ENCODE peak calls at places on chromosomes 11 and 22, in seven cellular contexts. One of them, this sample, is unnamed.

GRCh38 chr11:69642913-69643632 is 2.1 kb downstream of the CCND1 start:
- DNase-seq in neuronal stem cell: peak; percentile 82
- DNase-seq in ascending aorta: no peak
- DNase-seq in stomach: peak; percentile 85
- DNase-seq in left ventricle myocardium inferior: peak; percentile 82
- DNase-seq in body of pancreas: peak; percentile 81
- DNase-seq in CD8-positive, alpha-beta memory T cell: peak; percentile 70
- DNase-seq in this sample: peak; percentile 89

GRCh38 chr11:2198621-2199365 is 27.2 kb upstream of the TH start:
- DNase-seq in stomach: no peak
- DNase-seq in neuronal stem cell: no peak
- DNase-seq in ascending aorta: no peak
- DNase-seq in CD8-positive, alpha-beta memory T cell: no peak
- DNase-seq in body of pancreas: no peak
- DNase-seq in left ventricle myocardium inferior: no peak
- DNase-seq in this sample: no peak

GRCh38 chr11:28439403-28439802 is 331.2 kb downstream of the METTL15 start:
- DNase-seq in body of pancreas: no peak
- DNase-seq in ascending aorta: no peak
- DNase-seq in CD8-positive, alpha-beta memory T cell: no peak
- DNase-seq in left ventricle myocardium inferior: no peak
- DNase-seq in stomach: no peak
- DNase-seq in neuronal stem cell: no peak
- DNase-seq in this sample: no peak

GRCh38 chr11:22432331-22433065 is 94.3 kb downstream of the SLC17A6 start:
- DNase-seq in CD8-positive, alpha-beta memory T cell: no peak
- DNase-seq in neuronal stem cell: peak; percentile 32
- DNase-seq in stomach: no peak
- DNase-seq in body of pancreas: peak; percentile 55
- DNase-seq in ascending aorta: no peak
- DNase-seq in left ventricle myocardium inferior: peak; percentile 40
- DNase-seq in this sample: peak; percentile 79

GRCh38 chr11:64969209-64969608 is 2.7 kb downstream of the MAJIN start:
- DNase-seq in neuronal stem cell: no peak
- DNase-seq in CD8-positive, alpha-beta memory T cell: no peak
- DNase-seq in ascending aorta: no peak
- DNase-seq in left ventricle myocardium inferior: no peak
- DNase-seq in stomach: no peak
- DNase-seq in body of pancreas: no peak
- DNase-seq in this sample: no peak

GRCh38 chr22:45235101-45235777 is 5.5 kb downstream of the KIAA0930 start:
- DNase-seq in left ventricle myocardium inferior: no peak
- DNase-seq in stomach: peak; percentile 56
- DNase-seq in ascending aorta: no peak
- DNase-seq in CD8-positive, alpha-beta memory T cell: no peak
- DNase-seq in neuronal stem cell: no peak
- DNase-seq in body of pancreas: no peak
- DNase-seq in this sample: no peak

GRCh38 chr22:20436309-20437252 is 1.0 kb downstream of the SCARF2 start:
- DNase-seq in stomach: no peak
- DNase-seq in neuronal stem cell: peak; percentile 50
- DNase-seq in CD8-positive, alpha-beta memory T cell: no peak
- DNase-seq in left ventricle myocardium inferior: no peak
- DNase-seq in ascending aorta: no peak
- DNase-seq in body of pancreas: no peak
- DNase-seq in this sample: no peak

GRCh38 chr22:38036392-38037062 is 20.7 kb upstream of the PICK1 start:
- DNase-seq in body of pancreas: no peak
- DNase-seq in stomach: no peak
- DNase-seq in left ventricle myocardium inferior: no peak
- DNase-seq in neuronal stem cell: no peak
- DNase-seq in CD8-positive, alpha-beta memory T cell: no peak
- DNase-seq in ascending aorta: no peak
- DNase-seq in this sample: no peak

GRCh38 chr22:31250740-31251330 is 38.7 kb downstream of the LIMK2 start:
- DNase-seq in ascending aorta: no peak
- DNase-seq in body of pancreas: peak; percentile 42
- DNase-seq in neuronal stem cell: no peak
- DNase-seq in left ventricle myocardium inferior: no peak
- DNase-seq in stomach: no peak
- DNase-seq in CD8-positive, alpha-beta memory T cell: no peak
- DNase-seq in this sample: no peak

GRCh38 chr22:41833369-41834004 is 582 bp downstream of the SREBF2 start:
- DNase-seq in stomach: peak; percentile 48
- DNase-seq in CD8-positive, alpha-beta memory T cell: peak; percentile 50
- DNase-seq in left ventricle myocardium inferior: peak; percentile 30
- DNase-seq in ascending aorta: no peak
- DNase-seq in body of pancreas: peak; percentile 64
- DNase-seq in neuronal stem cell: no peak
- DNase-seq in this sample: peak; percentile 51

GRCh38 chr22:46202897-46203589 is 47.0 kb downstream of the CDPF1 start:
- DNase-seq in CD8-positive, alpha-beta memory T cell: no peak
- DNase-seq in body of pancreas: no peak
- DNase-seq in stomach: no peak
- DNase-seq in left ventricle myocardium inferior: no peak
- DNase-seq in neuronal stem cell: no peak
- DNase-seq in ascending aorta: no peak
- DNase-seq in this sample: no peak

GRCh38 chr11:106306942-106307341 is 229.5 kb downstream of the AASDHPPT start:
- DNase-seq in body of pancreas: peak; percentile 10
- DNase-seq in left ventricle myocardium inferior: no peak
- DNase-seq in stomach: no peak
- DNase-seq in ascending aorta: no peak
- DNase-seq in CD8-positive, alpha-beta memory T cell: no peak
- DNase-seq in neuronal stem cell: no peak
- DNase-seq in this sample: no peak

GRCh38 chr11:114354076-114354475 is 46.2 kb downstream of the C11orf71 start:
- DNase-seq in left ventricle myocardium inferior: no peak
- DNase-seq in ascending aorta: no peak
- DNase-seq in neuronal stem cell: no peak
- DNase-seq in CD8-positive, alpha-beta memory T cell: no peak
- DNase-seq in body of pancreas: no peak
- DNase-seq in stomach: no peak
- DNase-seq in this sample: no peak

GRCh38 chr11:132318421-132319157 is 948.2 kb downstream of the NTM start:
- DNase-seq in left ventricle myocardium inferior: no peak
- DNase-seq in ascending aorta: no peak
- DNase-seq in CD8-positive, alpha-beta memory T cell: no peak
- DNase-seq in stomach: no peak
- DNase-seq in body of pancreas: no peak
- DNase-seq in neuronal stem cell: no peak
- DNase-seq in this sample: no peak

GRCh38 chr11:78588517-78588916 is 13.9 kb upstream of the NARS2 start:
- DNase-seq in stomach: no peak
- DNase-seq in ascending aorta: no peak
- DNase-seq in neuronal stem cell: no peak
- DNase-seq in body of pancreas: no peak
- DNase-seq in left ventricle myocardium inferior: no peak
- DNase-seq in CD8-positive, alpha-beta memory T cell: no peak
- DNase-seq in this sample: no peak

GRCh38 chr11:65491614-65492386 is 7.0 kb upstream of the MALAT1 start:
- DNase-seq in neuronal stem cell: no peak
- DNase-seq in stomach: peak; percentile 86
- DNase-seq in body of pancreas: peak; percentile 83
- DNase-seq in CD8-positive, alpha-beta memory T cell: no peak
- DNase-seq in ascending aorta: peak; percentile 82
- DNase-seq in left ventricle myocardium inferior: peak; percentile 79
- DNase-seq in this sample: peak; percentile 68

GRCh38 chr11:3222941-3223905 is 4.6 kb upstream of the MRGPRG start:
- DNase-seq in CD8-positive, alpha-beta memory T cell: no peak
- DNase-seq in body of pancreas: no peak
- DNase-seq in ascending aorta: no peak
- DNase-seq in left ventricle myocardium inferior: no peak
- DNase-seq in neuronal stem cell: no peak
- DNase-seq in stomach: peak; percentile 17
- DNase-seq in this sample: no peak

GRCh38 chr22:10741210-10741609 is 4786.8 kb upstream of the OR11H1 start:
- DNase-seq in left ventricle myocardium inferior: no peak
- DNase-seq in ascending aorta: no peak
- DNase-seq in body of pancreas: no peak
- DNase-seq in stomach: no peak
- DNase-seq in neuronal stem cell: no peak
- DNase-seq in CD8-positive, alpha-beta memory T cell: no peak
- DNase-seq in this sample: peak; percentile 22

GRCh38 chr11:2194877-2195755 is 23.5 kb upstream of the TH start:
- DNase-seq in CD8-positive, alpha-beta memory T cell: peak; percentile 27
- DNase-seq in left ventricle myocardium inferior: no peak
- DNase-seq in neuronal stem cell: peak; percentile 71
- DNase-seq in ascending aorta: no peak
- DNase-seq in stomach: peak; percentile 53
- DNase-seq in body of pancreas: peak; percentile 61
- DNase-seq in this sample: peak; percentile 72

GRCh38 chr11:67996622-67997459 is 7.1 kb downstream of the UNC93B1 start:
- DNase-seq in body of pancreas: peak; percentile 76
- DNase-seq in ascending aorta: no peak
- DNase-seq in CD8-positive, alpha-beta memory T cell: peak; percentile 15
- DNase-seq in stomach: peak; percentile 85
- DNase-seq in left ventricle myocardium inferior: peak; percentile 58
- DNase-seq in neuronal stem cell: peak; percentile 71
- DNase-seq in this sample: peak; percentile 98

GRCh38 chr22:29307658-29308147 is 1.3 kb downstream of the GAS2L1 start:
- DNase-seq in body of pancreas: no peak
- DNase-seq in left ventricle myocardium inferior: no peak
- DNase-seq in stomach: no peak
- DNase-seq in CD8-positive, alpha-beta memory T cell: no peak
- DNase-seq in neuronal stem cell: no peak
- DNase-seq in ascending aorta: no peak
- DNase-seq in this sample: no peak

GRCh38 chr11:108237058-108237481 is 14.2 kb downstream of the ATM start:
- DNase-seq in CD8-positive, alpha-beta memory T cell: peak; percentile 53
- DNase-seq in body of pancreas: no peak
- DNase-seq in neuronal stem cell: no peak
- DNase-seq in stomach: no peak
- DNase-seq in ascending aorta: no peak
- DNase-seq in left ventricle myocardium inferior: no peak
- DNase-seq in this sample: no peak

GRCh38 chr22:47260551-47260950 is 498.1 kb downstream of the TBC1D22A start:
- DNase-seq in CD8-positive, alpha-beta memory T cell: no peak
- DNase-seq in body of pancreas: no peak
- DNase-seq in stomach: no peak
- DNase-seq in ascending aorta: no peak
- DNase-seq in left ventricle myocardium inferior: no peak
- DNase-seq in neuronal stem cell: no peak
- DNase-seq in this sample: no peak
- H3K9me3 ChIP-seq in CD8-positive, alpha-beta memory T cell: no peaks in the 10 kb centered on the region
- H3K9me3 ChIP-seq in body of pancreas: no peaks in the 10 kb centered on the region
- H3K9me3 ChIP-seq in stomach: peaks cover 3% of the 10 kb centered on the region
- H3K9me3 ChIP-seq in ascending aorta: no peaks in the 10 kb centered on the region
- H3K9me3 ChIP-seq in left ventricle myocardium inferior: no peaks in the 10 kb centered on the region
- H3K9me3 ChIP-seq in neuronal stem cell: no peaks in the 10 kb centered on the region
- H3K9me3 ChIP-seq in this sample: no peaks in the 10 kb centered on the region

GRCh38 chr22:33575041-33575440 is 345.2 kb downstream of the LARGE1 start:
- DNase-seq in left ventricle myocardium inferior: no peak
- DNase-seq in body of pancreas: no peak
- DNase-seq in ascending aorta: no peak
- DNase-seq in stomach: no peak
- DNase-seq in neuronal stem cell: no peak
- DNase-seq in CD8-positive, alpha-beta memory T cell: no peak
- DNase-seq in this sample: no peak
- H3K4me1 ChIP-seq in left ventricle myocardium inferior: peaks cover 45% of the 10 kb centered on the region
- H3K4me1 ChIP-seq in body of pancreas: peaks cover 27% of the 10 kb centered on the region
- H3K4me1 ChIP-seq in ascending aorta: no peaks in the 10 kb centered on the region
- H3K4me1 ChIP-seq in stomach: peaks cover 27% of the 10 kb centered on the region
- H3K4me1 ChIP-seq in neuronal stem cell: peaks cover 4% of the 10 kb centered on the region
- H3K4me1 ChIP-seq in CD8-positive, alpha-beta memory T cell: no peaks in the 10 kb centered on the region
- H3K4me1 ChIP-seq in this sample: no peaks in the 10 kb centered on the region

GRCh38 chr11:746289-747175 is 732 bp upstream of the TALDO1 start:
- DNase-seq in stomach: no peak
- DNase-seq in neuronal stem cell: peak; percentile 30
- DNase-seq in left ventricle myocardium inferior: no peak
- DNase-seq in CD8-positive, alpha-beta memory T cell: no peak
- DNase-seq in body of pancreas: peak; percentile 53
- DNase-seq in ascending aorta: no peak
- DNase-seq in this sample: peak; percentile 32

GRCh38 chr11:748007-748359 is 719 bp downstream of the TALDO1 start:
- DNase-seq in stomach: no peak
- DNase-seq in left ventricle myocardium inferior: no peak
- DNase-seq in body of pancreas: no peak
- DNase-seq in neuronal stem cell: no peak
- DNase-seq in ascending aorta: no peak
- DNase-seq in CD8-positive, alpha-beta memory T cell: no peak
- DNase-seq in this sample: no peak

GRCh38 chr11:747176-748006 is at the start of gene TALDO1:
- DNase-seq in left ventricle myocardium inferior: peak; percentile 93
- DNase-seq in neuronal stem cell: peak; percentile 89
- DNase-seq in stomach: peak; percentile 95
- DNase-seq in ascending aorta: peak; percentile 50
- DNase-seq in body of pancreas: peak; percentile 96
- DNase-seq in CD8-positive, alpha-beta memory T cell: peak; percentile 72
- DNase-seq in this sample: peak; percentile 91

DNA sequence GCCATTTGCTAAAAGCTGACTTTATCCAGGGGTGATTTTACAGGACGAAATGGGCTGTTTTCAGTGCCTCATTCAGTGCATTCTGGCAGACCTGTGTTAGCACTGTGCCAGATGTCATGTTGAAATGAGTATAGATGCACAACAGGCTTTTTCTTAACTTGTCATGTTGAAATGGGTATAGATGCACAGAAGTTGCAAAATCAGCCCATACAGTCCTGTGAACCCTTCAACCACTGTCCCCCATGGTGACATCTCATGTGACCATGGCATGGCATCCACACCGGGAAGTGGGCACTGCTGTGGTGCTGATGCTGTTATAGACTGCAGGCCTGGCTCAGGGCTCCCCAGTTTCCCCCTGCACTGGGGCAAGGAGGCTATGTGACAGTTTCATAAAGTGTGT is 2.5 kb downstream of the TALDO1 start:
- DNase-seq in stomach: no peak
- DNase-seq in body of pancreas: no peak
- DNase-seq in ascending aorta: no peak
- DNase-seq in CD8-positive, alpha-beta memory T cell: no peak
- DNase-seq in neuronal stem cell: no peak
- DNase-seq in left ventricle myocardium inferior: no peak
- DNase-seq in this sample: no peak
- H3K4me3 ChIP-seq in stomach: no peak overlapping the region
- H3K4me3 ChIP-seq in body of pancreas: no peak overlapping the region
- H3K4me3 ChIP-seq in ascending aorta: no peak overlapping the region
- H3K4me3 ChIP-seq in CD8-positive, alpha-beta memory T cell: no peak overlapping the region
- H3K4me3 ChIP-seq in neuronal stem cell: no peak overlapping the region
- H3K4me3 ChIP-seq in left ventricle myocardium inferior: no peak overlapping the region
- H3K4me3 ChIP-seq in this sample: no peak overlapping the region

DNA sequence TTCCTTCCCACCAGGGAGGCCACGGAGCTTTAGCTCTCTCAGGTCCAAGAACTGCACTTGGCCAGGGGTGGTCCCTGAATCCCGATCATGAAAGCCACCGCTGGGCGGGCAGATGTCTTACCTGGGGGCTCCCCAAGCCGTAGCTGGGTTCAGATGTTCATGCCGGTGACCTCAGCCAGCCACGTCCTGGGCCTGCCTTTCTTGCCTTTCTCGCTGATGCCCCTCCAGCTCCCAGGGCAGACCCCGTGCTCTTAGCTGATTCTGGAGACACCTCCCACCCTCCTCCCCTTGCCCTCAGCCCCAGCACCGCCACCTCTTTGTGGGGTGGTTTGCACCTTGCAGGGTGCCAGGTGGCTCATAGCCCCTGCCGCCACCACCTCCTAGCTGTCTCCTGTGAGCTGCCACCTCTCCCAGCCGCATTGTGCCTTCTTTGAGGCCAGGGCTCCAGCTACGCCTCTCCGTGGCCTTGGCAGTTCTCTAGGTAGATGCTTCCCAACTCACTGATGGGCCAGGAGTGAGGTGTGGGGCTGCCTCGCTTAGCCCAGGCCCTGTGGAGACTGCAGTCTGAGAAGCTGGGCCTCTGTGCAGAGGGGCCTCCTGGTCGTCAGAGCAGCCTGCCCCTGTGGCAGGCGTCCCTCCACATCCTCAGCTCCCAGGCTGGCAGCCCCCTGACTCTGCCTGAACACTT is 97.5 kb upstream of the B3GAT1 start:
- DNase-seq in CD8-positive, alpha-beta memory T cell: no peak
- DNase-seq in body of pancreas: no peak
- DNase-seq in stomach: peak; percentile 25
- DNase-seq in neuronal stem cell: no peak
- DNase-seq in ascending aorta: no peak
- DNase-seq in left ventricle myocardium inferior: no peak
- DNase-seq in this sample: no peak
- H3K9me3 ChIP-seq in CD8-positive, alpha-beta memory T cell: no peaks in the 10 kb centered on the region
- H3K9me3 ChIP-seq in body of pancreas: no peaks in the 10 kb centered on the region
- H3K9me3 ChIP-seq in stomach: no peaks in the 10 kb centered on the region
- H3K9me3 ChIP-seq in neuronal stem cell: no peaks in the 10 kb centered on the region
- H3K9me3 ChIP-seq in ascending aorta: no peaks in the 10 kb centered on the region
- H3K9me3 ChIP-seq in left ventricle myocardium inferior: no peaks in the 10 kb centered on the region
- H3K9me3 ChIP-seq in this sample: no peaks in the 10 kb centered on the region

This sample was measured in BE2C.